ENCODE peak calls at places on chromosomes 16 and 17, in four cellular contexts. H is CD4-positive, CD25-positive, alpha-beta regulatory T cell; F is transverse colon; Q is left ventricle myocardium inferior. R is an unnamed sample.
A peak's percentile ranks its signal among the peaks of the same experiment; 100 is the strongest.

GRCh38 chr17:6374271-6374691 is 60.6 kb downstream of the AIPL1 start:
- DNase-seq in Q (no peak), F (no peak), H (no peak), R (no peak)

GRCh38 chr17:67055811-67056745 is 11.7 kb downstream of the CACNG1 start:
- DNase-seq in H (no peak), F (peak; percentile 57), Q (no peak), R (no peak)

GRCh38 chr16:67284699-67285646 is 5.6 kb downstream of the PLEKHG4 start:
- DNase-seq in H (no peak), F (peak; percentile 49), Q (no peak), R (no peak)

GRCh38 chr16:67001726-67002125 is 13.3 kb downstream of the CES4A start:
- DNase-seq in H (no peak), Q (no peak), F (no peak), R (no peak)

GRCh38 chr16:22900863-22901262 is 86.9 kb downstream of the HS3ST2 start:
- DNase-seq in H (no peak), Q (no peak), F (no peak), R (no peak)

GRCh38 chr16:67723151-67723915 is 4.2 kb upstream of the GFOD2 start:
- DNase-seq in Q (no peak), F (no peak), H (no peak), R (no peak)

GRCh38 chr17:18356624-18357023 is 6.7 kb downstream of the SHMT1 start:
- DNase-seq in Q (peak; percentile 21), H (no peak), F (peak; percentile 25), R (peak; percentile 69)

GRCh38 chr17:2094891-2095535 is 40.1 kb downstream of the HIC1 start:
- DNase-seq in H (peak; percentile 16), Q (peak; percentile 75), F (peak; percentile 33), R (peak; percentile 62)

GRCh38 chr16:58377932-58378331 is 14.3 kb upstream of the GINS3 start:
- DNase-seq in F (no peak), Q (no peak), H (no peak), R (no peak)

GRCh38 chr16:22099256-22099975 is 7.1 kb downstream of the VWA3A start:
- DNase-seq in F (no peak), H (no peak), Q (no peak), R (no peak)

GRCh38 chr16:23578096-23578830 is 17.9 kb downstream of the NDUFAB1 start:
- DNase-seq in Q (no peak), F (no peak), H (no peak), R (no peak)

GRCh38 chr17:50474523-50474922 is 4.1 kb upstream of the RSAD1 start:
- DNase-seq in F (no peak), Q (no peak), H (no peak), R (no peak)

GRCh38 chr16:71537643-71538042 is 11.4 kb downstream of the CHST4 start:
- DNase-seq in F (peak; percentile 55), H (peak; percentile 58), Q (no peak), R (no peak)

GRCh38 chr17:43597624-43598358 is 51.7 kb upstream of the ETV4 start:
- DNase-seq in F (no peak), H (no peak), Q (no peak), R (no peak)

GRCh38 chr17:53949473-53950090 is 126.9 kb downstream of the KIF2B start:
- DNase-seq in F (no peak), Q (no peak), H (no peak), R (no peak)

GRCh38 chr17:3960764-3961163 is 3.5 kb downstream of the ATP2A3 start:
- DNase-seq in Q (no peak), H (no peak), F (peak; percentile 44), R (no peak)

GRCh38 chr16:55494994-55495421 is 13.9 kb upstream of the LPCAT2 start:
- DNase-seq in H (no peak), Q (no peak), F (peak; percentile 45), R (peak; percentile 53)

GRCh38 chr16:19994771-19995170 is 78.9 kb downstream of the GPR139 start:
- DNase-seq in H (no peak), Q (no peak), F (no peak), R (no peak)

GRCh38 chr17:3034578-3034920 is 28.9 kb downstream of the OR1D5 start:
- DNase-seq in Q (no peak), H (no peak), F (no peak), R (no peak)

GRCh38 chr17:57424777-57425188 is 168.5 kb downstream of the MSI2 start:
- DNase-seq in H (no peak), F (peak; percentile 81), Q (no peak), R (no peak)

GRCh38 chr17:36535669-36536081 is 888 bp downstream of the PIGW start:
- DNase-seq in Q (no peak), F (no peak), H (no peak), R (no peak)

GRCh38 chr17:1764274-1764673 is 2.4 kb downstream of the SERPINF1 start:
- DNase-seq in F (peak; percentile 84), H (peak; percentile 97), Q (peak; percentile 74), R (peak; percentile 80)

GRCh38 chr17:66714046-66715023 is 120.6 kb upstream of the CACNG5 start:
- DNase-seq in Q (no peak), F (no peak), H (no peak), R (no peak)

GRCh38 chr17:10089221-10089799 is 109.1 kb downstream of the GAS7 start:
- DNase-seq in H (no peak), Q (peak; percentile 43), F (no peak), R (peak; percentile 79)

GRCh38 chr17:8728251-8728925 is 16.2 kb downstream of the CCDC42 start:
- DNase-seq in Q (no peak), F (no peak), H (no peak), R (no peak)

GRCh38 chr16:22217890-22218730 is 12.0 kb downstream of the EEF2K start:
- DNase-seq in Q (peak; percentile 30), H (peak; percentile 32), F (no peak), R (peak; percentile 64)

GRCh38 chr17:78325076-78325712 is 34.7 kb downstream of the SOCS3 start:
- DNase-seq in F (peak; percentile 49), H (no peak), Q (peak; percentile 70), R (peak; percentile 58)

GRCh38 chr17:39177256-39177655 is 11.3 kb upstream of the ARL5C start:
- DNase-seq in H (no peak), Q (no peak), F (no peak), R (no peak)

GRCh38 chr17:29595943-29596774 is 3.2 kb downstream of the ANKRD13B start:
- DNase-seq in H (no peak), Q (no peak), F (no peak), R (no peak)

GRCh38 chr16:82160226-82160625 is 9.8 kb downstream of the MPHOSPH6 start:
- DNase-seq in H (no peak), F (no peak), Q (no peak), R (no peak)

GRCh38 chr16:681746-682427 is 1.7 kb downstream of the STUB1 start:
- DNase-seq in H (no peak), F (no peak), Q (no peak), R (no peak)

GRCh38 chr16:682493-683395 is 1.4 kb downstream of the JMJD8 start:
- DNase-seq in Q (no peak), F (no peak), H (no peak), R (no peak)

GRCh38 chr16:679808-680624 is at the start of gene STUB1:
- DNase-seq in H (peak; percentile 81), F (peak; percentile 92), Q (peak; percentile 88), R (peak; percentile 90)

GRCh38 chr16:680625-680945 is 375 bp downstream of the STUB1 start:
- DNase-seq in Q (no peak), F (no peak), H (no peak), R (no peak)

DNA sequence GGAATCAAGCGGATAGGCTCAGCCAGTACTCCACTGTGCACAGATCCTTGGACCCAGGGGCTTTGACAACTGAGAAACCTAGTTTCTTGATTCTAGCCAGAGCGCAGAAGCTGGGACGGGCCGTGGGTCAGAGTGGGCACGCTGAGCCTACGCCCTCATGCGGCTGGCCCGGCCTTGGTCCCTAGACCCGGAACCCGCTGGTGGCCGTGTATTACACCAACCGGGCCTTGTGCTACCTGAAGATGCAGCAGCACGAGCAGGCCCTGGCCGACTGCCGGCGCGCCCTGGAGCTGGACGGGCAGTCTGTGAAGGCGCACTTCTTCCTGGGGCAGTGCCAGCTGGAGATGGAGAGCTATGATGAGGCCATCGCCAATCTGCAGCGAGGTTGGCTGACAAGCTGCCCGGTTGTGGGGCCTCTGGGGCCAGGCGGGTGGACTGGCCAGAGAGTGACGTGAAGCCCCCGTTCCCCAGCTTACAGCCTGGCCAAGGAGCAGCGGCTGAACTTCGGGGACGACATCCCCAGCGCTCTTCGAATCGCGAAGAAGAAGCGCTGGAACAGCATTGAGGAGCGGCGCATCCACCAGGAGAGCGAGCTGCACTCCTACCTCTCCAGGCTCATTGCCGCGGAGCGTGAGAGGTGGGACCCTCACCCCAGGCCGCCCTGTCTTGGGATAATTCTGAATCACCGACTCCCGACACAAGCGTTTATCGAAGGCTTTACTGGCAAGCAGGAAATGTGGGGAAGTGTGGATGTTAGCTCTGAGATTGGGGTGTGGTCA is 946 bp downstream of the STUB1 start:
- DNase-seq in Q (no peak), F (peak; percentile 56), H (no peak), R (no peak)
- H3K27ac ChIP-seq in Q (peak overlapping the region; percentile 100), F (peak overlapping the region; percentile 96), H (peak overlapping the region; percentile 81), R (peak overlapping the region; percentile 96)

GRCh38 chr17:13320046-13320785 is 281.5 kb downstream of the HS3ST3A1 start:
- DNase-seq in Q (no peak), F (no peak), H (no peak), R (peak; percentile 16)
- H3K9me3 ChIP-seq in Q (no peaks in the 10 kb centered on the region), F (no peaks in the 10 kb centered on the region), H (no peaks in the 10 kb centered on the region), R (no peaks in the 10 kb centered on the region)

GRCh38 chr16:31874354-31875111 is 926 bp downstream of the ZNF267 start:
- DNase-seq in Q (no peak), F (no peak), H (peak; percentile 78), R (no peak)

GRCh38 chr16:31879937-31880321 is 6.3 kb downstream of the ZNF267 start:
- DNase-seq in F (no peak), Q (no peak), H (no peak), R (no peak)

GRCh38 chr16:31877876-31878642 is 4.5 kb downstream of the ZNF267 start:
- DNase-seq in Q (no peak), F (no peak), H (no peak), R (no peak)

GRCh38 chr16:31875112-31875803 is 1.7 kb downstream of the ZNF267 start:
- DNase-seq in Q (no peak), H (no peak), F (no peak), R (no peak)

DNA sequence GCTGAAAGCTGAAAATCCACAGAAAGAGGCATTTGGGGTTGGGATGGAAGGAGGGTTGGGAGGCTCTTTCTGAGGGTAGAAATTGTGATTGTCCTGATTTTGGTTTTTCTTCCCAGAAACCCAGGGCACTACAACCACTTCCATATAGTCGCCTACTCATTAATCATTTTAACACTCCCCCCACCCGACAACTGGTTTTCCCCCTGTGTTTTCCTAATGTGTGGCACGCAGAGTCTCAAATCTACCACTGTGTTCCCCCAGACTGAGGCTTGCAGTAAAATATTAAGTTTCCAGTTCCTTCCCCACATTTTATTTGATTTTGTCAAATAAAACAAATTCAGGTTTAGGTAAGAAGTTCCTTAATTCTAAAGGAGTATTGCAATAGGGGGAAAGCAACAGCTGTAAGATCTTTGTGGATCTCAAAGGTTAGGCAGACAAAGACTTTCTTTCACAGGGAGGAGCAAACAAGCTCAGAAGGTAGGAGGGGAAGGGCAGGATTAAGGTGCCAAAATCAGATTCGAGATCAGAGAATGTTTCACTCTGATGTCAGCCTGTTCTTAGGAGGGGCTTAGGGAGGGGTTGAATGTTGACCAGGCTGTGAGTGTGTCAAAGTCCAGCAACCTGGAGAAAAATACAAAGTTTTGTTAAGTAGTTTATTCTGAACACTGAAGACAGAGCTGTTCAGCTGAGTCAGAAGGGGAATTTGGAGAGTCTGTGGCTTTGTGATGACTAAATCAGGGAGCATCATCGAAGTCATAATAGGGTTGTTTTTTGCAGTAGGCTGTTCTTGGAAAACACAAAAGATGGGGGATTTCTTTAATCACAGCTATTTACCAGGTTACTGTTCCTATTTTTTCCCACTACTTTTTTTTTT is 3.6 kb downstream of the ZNF267 start:
- DNase-seq in F (no peak), Q (no peak), H (peak; percentile 71), R (no peak)
- H3K4me1 ChIP-seq in F (peaks cover 70% of the 10 kb centered on the region), Q (peaks cover 71% of the 10 kb centered on the region), H (peaks cover 80% of the 10 kb centered on the region), R (peaks cover 3% of the 10 kb centered on the region)

GRCh38 chr17:47844814-47845453 is 3.9 kb upstream of the SCRN2 start:
- DNase-seq in F (no peak), H (no peak), Q (no peak), R (no peak)
- H3K27ac ChIP-seq in F (no peak overlapping the region), H (no peak overlapping the region), Q (no peak overlapping the region), R (no peak overlapping the region)

R was measured in uterus.